ENCODE peak calls at places on chromosomes 11 and 22, in eight cellular contexts. K is activated CD4-positive, alpha-beta T cell treated with anti-CD3 and anti-CD28 coated beads for 24 hours; B is EL; T is activated naive CD8-positive, alpha-beta T cell treated with anti-CD3 and anti-CD28 coated beads, Interleukin-2, amount 50 U/mL, for 24 hours; E is activated naive CD4-positive, alpha-beta T cell treated with anti-CD3 and anti-CD28 coated beads, Interleukin-2, amount 10 ng/mL, durations not matched to agents 7 days and 5 days; S is islet precursor cell; M is activated CD8-positive, alpha-beta T cell treated with anti-CD3 and anti-CD28 coated beads for 36 hours; I is fibroblast of mammary gland. X is an unnamed sample.

GRCh38 chr11:70544067-70544773 is 145.9 kb downstream of the CTTN start:
- DNase-seq in K (no peak), B (no peak), T (no peak), E (no peak), S (no peak), M (no peak), I (no peak), X (no peak)

GRCh38 chr11:9656864-9657263 is 7.0 kb upstream of the SWAP70 start:
- DNase-seq in K (no peak), B (no peak), T (no peak), E (no peak), S (no peak), M (no peak), I (no peak), X (no peak)

GRCh38 chr11:65911682-65912568 is 6.9 kb downstream of the C11orf68 start:
- DNase-seq in K (no peak), B (peak; percentile 98), T (no peak), E (no peak), S (peak; percentile 77), M (no peak), I (peak; percentile 91), X (no peak)

GRCh38 chr11:119774180-119774763 is 45.3 kb upstream of the NECTIN1 start:
- DNase-seq in K (no peak), B (peak; percentile 27), T (peak; percentile 15), E (peak; percentile 57), S (no peak), M (peak; percentile 37), I (peak; percentile 39), X (no peak)

GRCh38 chr11:8070417-8071101 is 10.5 kb upstream of the TUB start:
- DNase-seq in K (no peak), B (peak; percentile 42), T (no peak), E (no peak), S (peak; percentile 43), M (no peak), I (peak; percentile 69), X (no peak)

GRCh38 chr22:49216579-49216978 is 611.1 kb downstream of the BRD1 start:
- DNase-seq in K (no peak), B (no peak), T (no peak), E (no peak), S (peak; percentile 23), M (no peak), I (no peak), X (no peak)

GRCh38 chr11:11237433-11237832 is 115.6 kb downstream of the CSNK2A3 start:
- DNase-seq in K (no peak), B (no peak), T (no peak), E (no peak), S (no peak), M (no peak), I (no peak), X (no peak)

GRCh38 chr22:50622723-50623327 is 5.1 kb downstream of the ARSA start:
- DNase-seq in K (no peak), B (no peak), T (no peak), E (no peak), S (peak; percentile 46), M (no peak), I (no peak), X (no peak)

GRCh38 chr11:33867996-33868645 is 23.8 kb downstream of the LMO2 start:
- DNase-seq in K (no peak), B (no peak), T (no peak), E (no peak), S (no peak), M (no peak), I (no peak), X (no peak)

GRCh38 chr22:39727541-39727940 is 157.0 kb downstream of the CACNA1I start:
- DNase-seq in K (no peak), B (peak; percentile 11), T (no peak), E (no peak), S (peak; percentile 52), M (no peak), I (peak; percentile 41), X (no peak)

GRCh38 chr11:11279956-11280689 is 72.9 kb downstream of the CSNK2A3 start:
- DNase-seq in K (no peak), B (no peak), T (no peak), E (no peak), S (peak; percentile 57), M (no peak), I (no peak), X (no peak)

GRCh38 chr11:93330446-93330984 is at the start of gene DEUP1:
- DNase-seq in K (no peak), B (peak; percentile 6), T (peak; percentile 15), E (peak; percentile 35), S (peak; percentile 80), M (peak; percentile 25), I (no peak), X (peak; percentile 5)

GRCh38 chr11:33670250-33671011 is 30.2 kb downstream of the C11orf91 start:
- DNase-seq in K (no peak), B (peak; percentile 80), T (no peak), E (no peak), S (peak; percentile 67), M (peak; percentile 4), I (peak; percentile 77), X (no peak)

GRCh38 chr11:84549221-84549620 is 1077.9 kb downstream of the DLG2 start:
- DNase-seq in K (no peak), B (no peak), T (no peak), E (no peak), S (no peak), M (no peak), I (peak; percentile 76), X (no peak)

GRCh38 chr11:108863528-108863927 is 198.7 kb downstream of the DDX10 start:
- DNase-seq in K (no peak), B (no peak), T (no peak), E (no peak), S (no peak), M (no peak), I (no peak), X (no peak)

GRCh38 chr22:30046716-30047363 is 33.4 kb upstream of the HORMAD2 start:
- DNase-seq in K (no peak), B (no peak), T (no peak), E (no peak), S (no peak), M (no peak), I (no peak), X (no peak)

GRCh38 chr11:18191376-18191775 is 18.7 kb downstream of the MRGPRX4 start:
- DNase-seq in K (no peak), B (no peak), T (no peak), E (no peak), S (no peak), M (no peak), I (no peak), X (no peak)

GRCh38 chr11:129836979-129837378 is 21.3 kb downstream of the TMEM45B start:
- DNase-seq in K (no peak), B (no peak), T (no peak), E (no peak), S (no peak), M (no peak), I (no peak), X (no peak)

GRCh38 chr11:57302489-57302888 is 22.3 kb downstream of the TNKS1BP1 start:
- DNase-seq in K (no peak), B (no peak), T (no peak), E (no peak), S (no peak), M (no peak), I (no peak), X (no peak)

GRCh38 chr11:106276859-106277436 is 199.5 kb downstream of the AASDHPPT start:
- DNase-seq in K (no peak), B (peak; percentile 14), T (no peak), E (no peak), S (no peak), M (no peak), I (peak; percentile 36), X (no peak)

GRCh38 chr11:83060965-83061364 is 10.7 kb downstream of the RAB30 start:
- DNase-seq in K (no peak), B (no peak), T (no peak), E (no peak), S (no peak), M (no peak), I (no peak), X (no peak)

GRCh38 chr11:94315664-94316063 is 11.3 kb downstream of the IZUMO1R start:
- DNase-seq in K (no peak), B (peak; percentile 13), T (no peak), E (no peak), S (peak; percentile 58), M (no peak), I (peak; percentile 62), X (no peak)

GRCh38 chr11:72989727-72990126 is 152.4 kb downstream of the FCHSD2 start:
- DNase-seq in K (no peak), B (no peak), T (no peak), E (no peak), S (no peak), M (no peak), I (peak; percentile 57), X (no peak)

GRCh38 chr11:75369846-75370245 is 18.4 kb upstream of the ARRB1 start:
- DNase-seq in K (no peak), B (no peak), T (no peak), E (no peak), S (no peak), M (no peak), I (no peak), X (no peak)